ENCODE peak calls at places on chromosomes 7 and 10, in eight cellular contexts. One of them, this sample, is unnamed.

GRCh38 chr7:55063633-55064032 is 44.8 kb downstream of the EGFR start:
- DNase-seq in EL: peak
- DNase-seq in AG04450: no peak
- DNase-seq in activated T-helper 1 cell treated with anti-CD3 and anti-CD28 coated beads, Interleukin-12 subunit alpha, Interleukin-12 subunit beta, Interleukin-2, Interleukin-4 antibody, amounts not matched to agents 30 ng/mL and 10 ng/mL and 1 ng/mL, durations not matched to agents 14 hours and 24 hours and 36 hours: no peak
- DNase-seq in epithelial cell of esophagus: peak
- DNase-seq in cardiac muscle cell: no peak
- DNase-seq in left ventricle myocardium inferior: no peak
- DNase-seq in right lobe of liver: no peak
- DNase-seq in this sample: no peak

GRCh38 chr10:133379152-133379800 is at the start of gene PAOX:
- DNase-seq in left ventricle myocardium inferior: peak
- DNase-seq in right lobe of liver: peak
- DNase-seq in EL: peak
- DNase-seq in activated T-helper 1 cell treated with anti-CD3 and anti-CD28 coated beads, Interleukin-12 subunit alpha, Interleukin-12 subunit beta, Interleukin-2, Interleukin-4 antibody, amounts not matched to agents 30 ng/mL and 10 ng/mL and 1 ng/mL, durations not matched to agents 14 hours and 24 hours and 36 hours: peak
- DNase-seq in epithelial cell of esophagus: peak
- DNase-seq in cardiac muscle cell: peak
- DNase-seq in AG04450: no peak
- DNase-seq in this sample: no peak

GRCh38 chr7:66198461-66198860 is 6.7 kb upstream of the TPST1 start:
- DNase-seq in epithelial cell of esophagus: no peak
- DNase-seq in left ventricle myocardium inferior: no peak
- DNase-seq in EL: no peak
- DNase-seq in cardiac muscle cell: no peak
- DNase-seq in activated T-helper 1 cell treated with anti-CD3 and anti-CD28 coated beads, Interleukin-12 subunit alpha, Interleukin-12 subunit beta, Interleukin-2, Interleukin-4 antibody, amounts not matched to agents 30 ng/mL and 10 ng/mL and 1 ng/mL, durations not matched to agents 14 hours and 24 hours and 36 hours: no peak
- DNase-seq in AG04450: no peak
- DNase-seq in right lobe of liver: no peak
- DNase-seq in this sample: no peak

GRCh38 chr10:111113961-111114830 is 37.4 kb downstream of the ADRA2A start:
- DNase-seq in EL: peak
- DNase-seq in left ventricle myocardium inferior: no peak
- DNase-seq in epithelial cell of esophagus: no peak
- DNase-seq in AG04450: no peak
- DNase-seq in cardiac muscle cell: no peak
- DNase-seq in activated T-helper 1 cell treated with anti-CD3 and anti-CD28 coated beads, Interleukin-12 subunit alpha, Interleukin-12 subunit beta, Interleukin-2, Interleukin-4 antibody, amounts not matched to agents 30 ng/mL and 10 ng/mL and 1 ng/mL, durations not matched to agents 14 hours and 24 hours and 36 hours: no peak
- DNase-seq in right lobe of liver: no peak
- DNase-seq in this sample: no peak

GRCh38 chr10:26890956-26891355 is 30.2 kb upstream of the ABI1 start:
- DNase-seq in AG04450: peak
- DNase-seq in cardiac muscle cell: peak
- DNase-seq in activated T-helper 1 cell treated with anti-CD3 and anti-CD28 coated beads, Interleukin-12 subunit alpha, Interleukin-12 subunit beta, Interleukin-2, Interleukin-4 antibody, amounts not matched to agents 30 ng/mL and 10 ng/mL and 1 ng/mL, durations not matched to agents 14 hours and 24 hours and 36 hours: peak
- DNase-seq in left ventricle myocardium inferior: no peak
- DNase-seq in right lobe of liver: no peak
- DNase-seq in EL: peak
- DNase-seq in epithelial cell of esophagus: peak
- DNase-seq in this sample: peak

GRCh38 chr10:124069341-124069740 is 24.1 kb downstream of the CHST15 start:
- DNase-seq in cardiac muscle cell: no peak
- DNase-seq in activated T-helper 1 cell treated with anti-CD3 and anti-CD28 coated beads, Interleukin-12 subunit alpha, Interleukin-12 subunit beta, Interleukin-2, Interleukin-4 antibody, amounts not matched to agents 30 ng/mL and 10 ng/mL and 1 ng/mL, durations not matched to agents 14 hours and 24 hours and 36 hours: no peak
- DNase-seq in right lobe of liver: no peak
- DNase-seq in epithelial cell of esophagus: peak
- DNase-seq in EL: no peak
- DNase-seq in left ventricle myocardium inferior: no peak
- DNase-seq in AG04450: no peak
- DNase-seq in this sample: no peak

GRCh38 chr10:17472481-17473227 is 18.3 kb upstream of the ST8SIA6 start:
- DNase-seq in epithelial cell of esophagus: no peak
- DNase-seq in right lobe of liver: no peak
- DNase-seq in cardiac muscle cell: no peak
- DNase-seq in left ventricle myocardium inferior: no peak
- DNase-seq in EL: no peak
- DNase-seq in AG04450: no peak
- DNase-seq in activated T-helper 1 cell treated with anti-CD3 and anti-CD28 coated beads, Interleukin-12 subunit alpha, Interleukin-12 subunit beta, Interleukin-2, Interleukin-4 antibody, amounts not matched to agents 30 ng/mL and 10 ng/mL and 1 ng/mL, durations not matched to agents 14 hours and 24 hours and 36 hours: no peak
- DNase-seq in this sample: no peak

GRCh38 chr10:131044379-131044778 is 267.1 kb downstream of the TCERG1L start:
- DNase-seq in AG04450: no peak
- DNase-seq in activated T-helper 1 cell treated with anti-CD3 and anti-CD28 coated beads, Interleukin-12 subunit alpha, Interleukin-12 subunit beta, Interleukin-2, Interleukin-4 antibody, amounts not matched to agents 30 ng/mL and 10 ng/mL and 1 ng/mL, durations not matched to agents 14 hours and 24 hours and 36 hours: no peak
- DNase-seq in cardiac muscle cell: no peak
- DNase-seq in left ventricle myocardium inferior: no peak
- DNase-seq in epithelial cell of esophagus: no peak
- DNase-seq in right lobe of liver: no peak
- DNase-seq in EL: no peak
- DNase-seq in this sample: no peak

GRCh38 chr10:33252794-33253203 is 81.7 kb downstream of the NRP1 start:
- DNase-seq in right lobe of liver: no peak
- DNase-seq in AG04450: peak
- DNase-seq in cardiac muscle cell: peak
- DNase-seq in activated T-helper 1 cell treated with anti-CD3 and anti-CD28 coated beads, Interleukin-12 subunit alpha, Interleukin-12 subunit beta, Interleukin-2, Interleukin-4 antibody, amounts not matched to agents 30 ng/mL and 10 ng/mL and 1 ng/mL, durations not matched to agents 14 hours and 24 hours and 36 hours: no peak
- DNase-seq in epithelial cell of esophagus: peak
- DNase-seq in EL: peak
- DNase-seq in left ventricle myocardium inferior: no peak
- DNase-seq in this sample: no peak

GRCh38 chr10:116000151-116000550 is 272.9 kb downstream of the GFRA1 start:
- DNase-seq in left ventricle myocardium inferior: no peak
- DNase-seq in AG04450: no peak
- DNase-seq in right lobe of liver: no peak
- DNase-seq in activated T-helper 1 cell treated with anti-CD3 and anti-CD28 coated beads, Interleukin-12 subunit alpha, Interleukin-12 subunit beta, Interleukin-2, Interleukin-4 antibody, amounts not matched to agents 30 ng/mL and 10 ng/mL and 1 ng/mL, durations not matched to agents 14 hours and 24 hours and 36 hours: no peak
- DNase-seq in EL: no peak
- DNase-seq in epithelial cell of esophagus: no peak
- DNase-seq in cardiac muscle cell: no peak
- DNase-seq in this sample: no peak

This sample was measured in SHP77.